ENCODE peak calls at places on chromosomes 7 and 10, in six cellular contexts. One of them, this sample, is unnamed. For H3K4me1, the result is how much of the 10 kb centered on the place peaks cover.

GRCh38 chr7:142523821-142524460 is 225.3 kb upstream of the PRSS1 start:
- DNase-seq in sigmoid colon: no peak
- DNase-seq in Caco-2: no peak
- DNase-seq in H9: no peak
- DNase-seq in endothelial cell of umbilical vein: no peak
- DNase-seq in prostate gland: no peak
- DNase-seq in this sample: no peak

GRCh38 chr7:124251616-124252015 is 218.7 kb upstream of the TMEM229A start:
- DNase-seq in sigmoid colon: no peak
- DNase-seq in Caco-2: no peak
- DNase-seq in prostate gland: no peak
- DNase-seq in H9: no peak
- DNase-seq in endothelial cell of umbilical vein: no peak
- DNase-seq in this sample: no peak

GRCh38 chr10:112775892-112776679 is 174.0 kb upstream of the TCF7L2 start:
- DNase-seq in sigmoid colon: no peak
- DNase-seq in endothelial cell of umbilical vein: no peak
- DNase-seq in H9: no peak
- DNase-seq in Caco-2: no peak
- DNase-seq in prostate gland: no peak
- DNase-seq in this sample: no peak

GRCh38 chr10:83880252-83880791 is 259.0 kb upstream of the GHITM start:
- DNase-seq in endothelial cell of umbilical vein: peak
- DNase-seq in prostate gland: no peak
- DNase-seq in H9: no peak
- DNase-seq in sigmoid colon: no peak
- DNase-seq in Caco-2: no peak
- DNase-seq in this sample: no peak

GRCh38 chr10:3853016-3853415 is 68.0 kb upstream of the KLF6 start:
- DNase-seq in endothelial cell of umbilical vein: no peak
- DNase-seq in H9: no peak
- DNase-seq in sigmoid colon: no peak
- DNase-seq in Caco-2: no peak
- DNase-seq in prostate gland: no peak
- DNase-seq in this sample: peak

GRCh38 chr7:36607741-36608140 is 116.6 kb downstream of the AOAH start:
- DNase-seq in endothelial cell of umbilical vein: no peak
- DNase-seq in Caco-2: no peak
- DNase-seq in sigmoid colon: no peak
- DNase-seq in prostate gland: no peak
- DNase-seq in H9: no peak
- DNase-seq in this sample: no peak

GRCh38 chr10:89213191-89213808 is 6.2 kb upstream of the CH25H start:
- DNase-seq in H9: no peak
- DNase-seq in prostate gland: peak
- DNase-seq in endothelial cell of umbilical vein: peak
- DNase-seq in sigmoid colon: no peak
- DNase-seq in Caco-2: peak
- DNase-seq in this sample: no peak

GRCh38 chr10:94411304-94411703 is 9.0 kb downstream of the TBC1D12 start:
- DNase-seq in sigmoid colon: no peak
- DNase-seq in Caco-2: no peak
- DNase-seq in H9: no peak
- DNase-seq in endothelial cell of umbilical vein: no peak
- DNase-seq in prostate gland: no peak
- DNase-seq in this sample: no peak

GRCh38 chr10:12847361-12847975 is 154.0 kb downstream of the CCDC3 start:
- DNase-seq in sigmoid colon: no peak
- DNase-seq in Caco-2: peak
- DNase-seq in prostate gland: no peak
- DNase-seq in H9: peak
- DNase-seq in endothelial cell of umbilical vein: no peak
- DNase-seq in this sample: no peak

GRCh38 chr10:130078120-130078519 is 32.5 kb downstream of the C10orf143 start:
- DNase-seq in prostate gland: no peak
- DNase-seq in sigmoid colon: no peak
- DNase-seq in endothelial cell of umbilical vein: no peak
- DNase-seq in Caco-2: no peak
- DNase-seq in H9: no peak
- DNase-seq in this sample: no peak

GRCh38 chr10:106652279-106652678 is 512.2 kb downstream of the SORCS1 start:
- DNase-seq in H9: no peak
- DNase-seq in sigmoid colon: no peak
- DNase-seq in endothelial cell of umbilical vein: no peak
- DNase-seq in prostate gland: no peak
- DNase-seq in Caco-2: no peak
- DNase-seq in this sample: no peak

GRCh38 chr10:100009793-100010676 is at the start of gene DNMBP:
- DNase-seq in endothelial cell of umbilical vein: peak
- DNase-seq in sigmoid colon: peak
- DNase-seq in H9: peak
- DNase-seq in prostate gland: peak
- DNase-seq in Caco-2: peak
- DNase-seq in this sample: peak

GRCh38 chr7:158005531-158005930 is 582.1 kb downstream of the PTPRN2 start:
- DNase-seq in sigmoid colon: no peak
- DNase-seq in Caco-2: no peak
- DNase-seq in H9: no peak
- DNase-seq in endothelial cell of umbilical vein: no peak
- DNase-seq in prostate gland: no peak
- DNase-seq in this sample: no peak

GRCh38 chr7:37342665-37343471 is 105.8 kb downstream of the ELMO1 start:
- DNase-seq in Caco-2: no peak
- DNase-seq in endothelial cell of umbilical vein: peak
- DNase-seq in sigmoid colon: no peak
- DNase-seq in H9: no peak
- DNase-seq in prostate gland: no peak
- DNase-seq in this sample: peak

GRCh38 chr10:79059859-79060379 is 8.8 kb upstream of the ZMIZ1 start:
- DNase-seq in Caco-2: no peak
- DNase-seq in H9: no peak
- DNase-seq in sigmoid colon: peak
- DNase-seq in prostate gland: peak
- DNase-seq in endothelial cell of umbilical vein: no peak
- DNase-seq in this sample: peak

GRCh38 chr7:510782-511281 is 8.8 kb downstream of the PDGFA start:
- DNase-seq in endothelial cell of umbilical vein: no peak
- DNase-seq in prostate gland: no peak
- DNase-seq in Caco-2: no peak
- DNase-seq in sigmoid colon: peak
- DNase-seq in H9: no peak
- DNase-seq in this sample: peak

GRCh38 chr10:47365561-47365960 is 17.4 kb downstream of the RBP3 start:
- DNase-seq in H9: no peak
- DNase-seq in sigmoid colon: no peak
- DNase-seq in prostate gland: no peak
- DNase-seq in endothelial cell of umbilical vein: no peak
- DNase-seq in Caco-2: no peak
- DNase-seq in this sample: no peak

GRCh38 chr7:89666436-89666835 is 487.8 kb upstream of the STEAP1 start:
- DNase-seq in sigmoid colon: no peak
- DNase-seq in endothelial cell of umbilical vein: no peak
- DNase-seq in prostate gland: no peak
- DNase-seq in H9: no peak
- DNase-seq in Caco-2: no peak
- DNase-seq in this sample: no peak

GRCh38 chr10:72134785-72135765 is 46.7 kb upstream of the SPOCK2 start:
- DNase-seq in sigmoid colon: no peak
- DNase-seq in H9: no peak
- DNase-seq in prostate gland: no peak
- DNase-seq in Caco-2: peak
- DNase-seq in endothelial cell of umbilical vein: no peak
- DNase-seq in this sample: no peak

GRCh38 chr7:158098125-158099030 is 489.2 kb downstream of the PTPRN2 start:
- DNase-seq in sigmoid colon: peak
- DNase-seq in H9: no peak
- DNase-seq in Caco-2: no peak
- DNase-seq in prostate gland: no peak
- DNase-seq in endothelial cell of umbilical vein: no peak
- DNase-seq in this sample: peak

GRCh38 chr10:59865101-59865500 is 41.3 kb downstream of the CCDC6 start:
- DNase-seq in endothelial cell of umbilical vein: no peak
- DNase-seq in Caco-2: peak
- DNase-seq in H9: peak
- DNase-seq in sigmoid colon: no peak
- DNase-seq in prostate gland: peak
- DNase-seq in this sample: no peak

GRCh38 chr10:59872892-59873463 is 33.4 kb downstream of the CCDC6 start:
- DNase-seq in H9: no peak
- DNase-seq in sigmoid colon: peak
- DNase-seq in Caco-2: no peak
- DNase-seq in prostate gland: peak
- DNase-seq in endothelial cell of umbilical vein: peak
- DNase-seq in this sample: no peak

GRCh38 chr10:59867590-59867989 is 38.8 kb downstream of the CCDC6 start:
- DNase-seq in H9: no peak
- DNase-seq in sigmoid colon: no peak
- DNase-seq in endothelial cell of umbilical vein: no peak
- DNase-seq in Caco-2: no peak
- DNase-seq in prostate gland: no peak
- DNase-seq in this sample: no peak

GRCh38 chr10:59870152-59870551 is 36.2 kb downstream of the CCDC6 start:
- DNase-seq in endothelial cell of umbilical vein: no peak
- DNase-seq in Caco-2: no peak
- DNase-seq in sigmoid colon: no peak
- DNase-seq in H9: no peak
- DNase-seq in prostate gland: no peak
- DNase-seq in this sample: no peak

DNA sequence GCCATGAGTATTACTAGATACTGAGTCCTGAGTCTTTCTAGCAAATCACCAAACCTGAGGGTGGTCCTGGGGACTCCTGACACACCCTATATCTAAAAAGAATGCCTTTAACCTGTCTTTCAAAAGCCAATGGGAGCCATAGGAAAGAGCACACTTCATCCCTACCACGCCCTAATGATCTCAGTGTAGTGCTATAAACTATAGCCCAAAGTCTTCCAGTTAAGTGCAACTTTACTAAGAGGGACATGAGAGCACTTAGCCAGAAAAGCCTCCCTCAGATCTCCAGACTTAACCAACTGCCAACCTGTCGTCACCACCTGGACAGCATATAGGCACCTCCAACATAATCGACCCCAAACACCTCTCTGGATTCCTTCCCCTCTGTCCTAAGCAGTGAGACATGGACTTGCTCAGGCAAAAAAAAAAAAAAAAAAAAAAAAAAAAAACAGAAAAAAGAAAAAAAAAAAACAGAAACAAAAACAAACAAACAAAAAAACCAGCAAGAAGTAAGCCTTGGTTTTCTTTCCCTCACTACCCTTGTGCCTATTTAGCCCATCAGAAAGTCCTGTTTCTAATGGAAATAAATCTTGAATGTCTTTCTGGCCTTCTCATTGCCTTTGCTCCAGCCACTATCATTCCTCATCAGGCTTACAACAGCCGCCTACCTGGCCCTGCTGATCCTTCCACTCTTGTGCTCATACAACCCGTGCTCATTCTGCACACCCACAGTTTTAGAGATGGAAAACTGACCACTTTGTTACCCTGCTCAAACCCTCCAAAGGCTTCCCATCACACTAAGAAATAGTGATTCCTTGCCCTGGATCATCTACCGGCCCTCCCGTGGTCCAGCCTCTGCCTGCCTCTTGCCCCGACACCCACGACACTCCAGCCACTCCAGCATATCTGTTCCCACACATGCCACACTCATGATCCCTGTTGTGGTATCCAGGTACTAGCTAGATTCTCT is 37.1 kb downstream of the CCDC6 start:
- DNase-seq in Caco-2: no peak
- DNase-seq in endothelial cell of umbilical vein: no peak
- DNase-seq in prostate gland: no peak
- DNase-seq in H9: no peak
- DNase-seq in sigmoid colon: no peak
- DNase-seq in this sample: no peak
- H3K4me1 ChIP-seq in Caco-2: under half
- H3K4me1 ChIP-seq in endothelial cell of umbilical vein: under half
- H3K4me1 ChIP-seq in prostate gland: under half
- H3K4me1 ChIP-seq in H9: under half
- H3K4me1 ChIP-seq in sigmoid colon: half or more
- H3K4me1 ChIP-seq in this sample: under half

GRCh38 chr10:556971-557370 is 132.5 kb downstream of the DIP2C start:
- DNase-seq in sigmoid colon: no peak
- DNase-seq in H9: no peak
- DNase-seq in prostate gland: no peak
- DNase-seq in Caco-2: no peak
- DNase-seq in endothelial cell of umbilical vein: no peak
- DNase-seq in this sample: no peak

GRCh38 chr10:557792-558328 is 131.6 kb downstream of the DIP2C start:
- DNase-seq in sigmoid colon: no peak
- DNase-seq in prostate gland: no peak
- DNase-seq in endothelial cell of umbilical vein: no peak
- DNase-seq in Caco-2: no peak
- DNase-seq in H9: no peak
- DNase-seq in this sample: no peak

GRCh38 chr10:558891-559766 is 130.3 kb downstream of the DIP2C start:
- DNase-seq in Caco-2: no peak
- DNase-seq in H9: no peak
- DNase-seq in prostate gland: no peak
- DNase-seq in endothelial cell of umbilical vein: no peak
- DNase-seq in sigmoid colon: no peak
- DNase-seq in this sample: no peak

GRCh38 chr10:559767-560047 is 129.8 kb downstream of the DIP2C start:
- DNase-seq in endothelial cell of umbilical vein: no peak
- DNase-seq in H9: no peak
- DNase-seq in sigmoid colon: no peak
- DNase-seq in Caco-2: no peak
- DNase-seq in prostate gland: no peak
- DNase-seq in this sample: no peak

DNA sequence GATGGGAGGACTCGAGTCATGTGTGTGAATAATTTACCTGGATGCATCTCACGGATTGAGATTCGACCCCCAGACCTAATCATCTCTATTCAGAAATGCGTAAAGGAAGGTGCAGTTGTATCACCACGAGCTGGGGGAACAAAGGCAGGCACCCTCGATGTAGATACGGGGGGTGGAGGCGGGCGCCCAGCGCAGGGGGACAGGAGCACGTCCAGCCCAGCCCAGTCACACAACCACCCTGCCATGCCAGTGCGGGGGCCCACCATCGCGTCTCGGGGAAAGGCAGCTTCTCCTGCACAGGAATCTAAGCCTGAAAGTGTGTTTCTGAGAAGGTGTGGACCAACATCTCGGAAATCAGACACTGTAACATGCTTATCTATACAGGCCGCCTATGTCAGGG is 131.1 kb downstream of the DIP2C start:
- DNase-seq in prostate gland: no peak
- DNase-seq in Caco-2: no peak
- DNase-seq in sigmoid colon: no peak
- DNase-seq in endothelial cell of umbilical vein: no peak
- DNase-seq in H9: no peak
- DNase-seq in this sample: no peak
- H3K4me1 ChIP-seq in prostate gland: under half
- H3K4me1 ChIP-seq in Caco-2: under half
- H3K4me1 ChIP-seq in sigmoid colon: half or more
- H3K4me1 ChIP-seq in endothelial cell of umbilical vein: under half
- H3K4me1 ChIP-seq in H9: under half
- H3K4me1 ChIP-seq in this sample: under half

GRCh38 chr7:117076426-117076943 is 123.2 kb downstream of the ST7 start:
- DNase-seq in H9: no peak
- DNase-seq in endothelial cell of umbilical vein: no peak
- DNase-seq in prostate gland: no peak
- DNase-seq in sigmoid colon: no peak
- DNase-seq in Caco-2: no peak
- DNase-seq in this sample: no peak
- H3K4me1 ChIP-seq in H9: under half
- H3K4me1 ChIP-seq in endothelial cell of umbilical vein: under half
- H3K4me1 ChIP-seq in prostate gland: under half
- H3K4me1 ChIP-seq in sigmoid colon: under half
- H3K4me1 ChIP-seq in Caco-2: under half
- H3K4me1 ChIP-seq in this sample: under half

GRCh38 chr7:74218343-74218698 is 8.5 kb downstream of the LAT2 start:
- DNase-seq in sigmoid colon: no peak
- DNase-seq in H9: no peak
- DNase-seq in Caco-2: no peak
- DNase-seq in endothelial cell of umbilical vein: no peak
- DNase-seq in prostate gland: no peak
- DNase-seq in this sample: no peak
- H3K4me1 ChIP-seq in sigmoid colon: under half
- H3K4me1 ChIP-seq in H9: under half
- H3K4me1 ChIP-seq in Caco-2: under half
- H3K4me1 ChIP-seq in endothelial cell of umbilical vein: under half
- H3K4me1 ChIP-seq in prostate gland: under half
- H3K4me1 ChIP-seq in this sample: under half

This sample was measured in left lung.